ENCODE peak calls at places on chromosomes 4 and X, in ten cellular contexts. One of them, this sample, is unnamed.

GRCh38 chrX:107562482-107562881 is 65.8 kb upstream of the PRPS1 start:
- DNase-seq in A549: no peak
- DNase-seq in stomach: no peak
- DNase-seq in suprapubic skin: no peak
- DNase-seq in K562: no peak
- DNase-seq in tibial nerve: no peak
- DNase-seq in sigmoid colon: no peak
- DNase-seq in SK-N-SH: no peak
- DNase-seq in ovary: no peak
- DNase-seq in HepG2: no peak
- DNase-seq in this sample: no peak

GRCh38 chr4:122003335-122003734 is 51.5 kb upstream of the TRPC3 start:
- DNase-seq in A549: peak; percentile 28
- DNase-seq in stomach: no peak
- DNase-seq in suprapubic skin: no peak
- DNase-seq in K562: peak; percentile 82
- DNase-seq in tibial nerve: peak; percentile 30
- DNase-seq in sigmoid colon: no peak
- DNase-seq in SK-N-SH: peak; percentile 60
- DNase-seq in ovary: no peak
- DNase-seq in HepG2: peak; percentile 64
- DNase-seq in this sample: no peak

GRCh38 chrX:29419774-29420553 is 795.4 kb upstream of the MAGEB2 start:
- DNase-seq in A549: no peak
- DNase-seq in stomach: no peak
- DNase-seq in suprapubic skin: no peak
- DNase-seq in K562: no peak
- DNase-seq in tibial nerve: no peak
- DNase-seq in sigmoid colon: no peak
- DNase-seq in SK-N-SH: no peak
- DNase-seq in ovary: no peak
- DNase-seq in HepG2: no peak
- DNase-seq in this sample: no peak

GRCh38 chr4:19177616-19178015 is 1074.1 kb upstream of the SLIT2 start:
- DNase-seq in A549: no peak
- DNase-seq in stomach: no peak
- DNase-seq in suprapubic skin: no peak
- DNase-seq in K562: no peak
- DNase-seq in tibial nerve: no peak
- DNase-seq in sigmoid colon: no peak
- DNase-seq in SK-N-SH: no peak
- DNase-seq in ovary: no peak
- DNase-seq in HepG2: no peak
- DNase-seq in this sample: no peak

GRCh38 chrX:2325076-2325784 is 175.5 kb downstream of the DHRSX start:
- DNase-seq in A549: no peak
- DNase-seq in stomach: peak; percentile 84
- DNase-seq in suprapubic skin: peak; percentile 83
- DNase-seq in K562: peak; percentile 44
- DNase-seq in tibial nerve: no peak
- DNase-seq in sigmoid colon: peak; percentile 96
- DNase-seq in SK-N-SH: peak; percentile 49
- DNase-seq in ovary: peak; percentile 88
- DNase-seq in HepG2: no peak
- DNase-seq in this sample: no peak

GRCh38 chr4:156109943-156110925 is 156.6 kb upstream of the CTSO start:
- DNase-seq in A549: peak; percentile 2
- DNase-seq in stomach: no peak
- DNase-seq in suprapubic skin: no peak
- DNase-seq in K562: no peak
- DNase-seq in tibial nerve: no peak
- DNase-seq in sigmoid colon: peak; percentile 77
- DNase-seq in SK-N-SH: no peak
- DNase-seq in ovary: no peak
- DNase-seq in HepG2: no peak
- DNase-seq in this sample: no peak

GRCh38 chrX:149280011-149280410 is 225.1 kb downstream of the IDS start:
- DNase-seq in A549: no peak
- DNase-seq in stomach: no peak
- DNase-seq in suprapubic skin: no peak
- DNase-seq in K562: no peak
- DNase-seq in tibial nerve: no peak
- DNase-seq in sigmoid colon: no peak
- DNase-seq in SK-N-SH: no peak
- DNase-seq in ovary: no peak
- DNase-seq in HepG2: no peak
- DNase-seq in this sample: no peak

GRCh38 chr4:61395754-61396153 is 195.6 kb downstream of the ADGRL3 start:
- DNase-seq in A549: no peak
- DNase-seq in stomach: no peak
- DNase-seq in suprapubic skin: no peak
- DNase-seq in K562: no peak
- DNase-seq in tibial nerve: no peak
- DNase-seq in sigmoid colon: no peak
- DNase-seq in SK-N-SH: no peak
- DNase-seq in ovary: no peak
- DNase-seq in HepG2: no peak
- DNase-seq in this sample: no peak

GRCh38 chr4:84967292-84967651 is 782 bp upstream of the WDFY3 start:
- DNase-seq in A549: no peak
- DNase-seq in stomach: no peak
- DNase-seq in suprapubic skin: no peak
- DNase-seq in K562: no peak
- DNase-seq in tibial nerve: peak; percentile 45
- DNase-seq in sigmoid colon: no peak
- DNase-seq in SK-N-SH: no peak
- DNase-seq in ovary: no peak
- DNase-seq in HepG2: no peak
- DNase-seq in this sample: no peak

GRCh38 chrX:133544105-133544504 is 128.8 kb upstream of the GPC4 start:
- DNase-seq in A549: no peak
- DNase-seq in stomach: no peak
- DNase-seq in suprapubic skin: peak; percentile 57
- DNase-seq in K562: no peak
- DNase-seq in tibial nerve: no peak
- DNase-seq in sigmoid colon: no peak
- DNase-seq in SK-N-SH: no peak
- DNase-seq in ovary: no peak
- DNase-seq in HepG2: peak; percentile 65
- DNase-seq in this sample: no peak

GRCh38 chr4:40992472-40993298 is 221.7 kb downstream of the APBB2 start:
- DNase-seq in A549: no peak
- DNase-seq in stomach: no peak
- DNase-seq in suprapubic skin: no peak
- DNase-seq in K562: no peak
- DNase-seq in tibial nerve: no peak
- DNase-seq in sigmoid colon: no peak
- DNase-seq in SK-N-SH: no peak
- DNase-seq in ovary: no peak
- DNase-seq in HepG2: no peak
- DNase-seq in this sample: no peak

GRCh38 chr4:37970702-37971101 is 10.5 kb downstream of the PTTG2 start:
- DNase-seq in A549: peak; percentile 26
- DNase-seq in stomach: peak; percentile 84
- DNase-seq in suprapubic skin: peak; percentile 76
- DNase-seq in K562: peak; percentile 19
- DNase-seq in tibial nerve: peak; percentile 58
- DNase-seq in sigmoid colon: peak; percentile 87
- DNase-seq in SK-N-SH: peak; percentile 32
- DNase-seq in ovary: no peak
- DNase-seq in HepG2: peak; percentile 47
- DNase-seq in this sample: peak; percentile 85
- TF ChIP-seq EP300 in A549: no peak
- TF ChIP-seq EP300 in stomach: no peak
- TF ChIP-seq EP300 in suprapubic skin: no peak
- TF ChIP-seq EP300 in K562: no peak
- TF ChIP-seq EP300 in tibial nerve: no peak
- TF ChIP-seq EP300 in sigmoid colon: no peak
- TF ChIP-seq EP300 in SK-N-SH: no peak
- TF ChIP-seq EP300 in ovary: no peak
- TF ChIP-seq EP300 in HepG2: no peak
- TF ChIP-seq EP300 in this sample: no peak

GRCh38 chr4:147542229-147542990 is 61.5 kb downstream of the EDNRA start:
- DNase-seq in A549: no peak
- DNase-seq in stomach: no peak
- DNase-seq in suprapubic skin: no peak
- DNase-seq in K562: no peak
- DNase-seq in tibial nerve: no peak
- DNase-seq in sigmoid colon: no peak
- DNase-seq in SK-N-SH: no peak
- DNase-seq in ovary: no peak
- DNase-seq in HepG2: no peak
- DNase-seq in this sample: peak; percentile 18
- TF ChIP-seq EP300 in A549: no peak
- TF ChIP-seq EP300 in stomach: no peak
- TF ChIP-seq EP300 in suprapubic skin: no peak
- TF ChIP-seq EP300 in K562: no peak
- TF ChIP-seq EP300 in tibial nerve: no peak
- TF ChIP-seq EP300 in sigmoid colon: no peak
- TF ChIP-seq EP300 in SK-N-SH: no peak
- TF ChIP-seq EP300 in ovary: no peak
- TF ChIP-seq EP300 in HepG2: no peak
- TF ChIP-seq EP300 in this sample: no peak

GRCh38 chr4:44760142-44760898 is 34.0 kb upstream of the GNPDA2 start:
- DNase-seq in A549: peak; percentile 1
- DNase-seq in stomach: no peak
- DNase-seq in suprapubic skin: no peak
- DNase-seq in K562: peak; percentile 13
- DNase-seq in tibial nerve: no peak
- DNase-seq in sigmoid colon: no peak
- DNase-seq in SK-N-SH: peak; percentile 15
- DNase-seq in ovary: no peak
- DNase-seq in HepG2: peak; percentile 7
- DNase-seq in this sample: no peak
- TF ChIP-seq EP300 in A549: no peak
- TF ChIP-seq EP300 in stomach: no peak
- TF ChIP-seq EP300 in suprapubic skin: no peak
- TF ChIP-seq EP300 in K562: no peak
- TF ChIP-seq EP300 in tibial nerve: no peak
- TF ChIP-seq EP300 in sigmoid colon: no peak
- TF ChIP-seq EP300 in SK-N-SH: no peak
- TF ChIP-seq EP300 in ovary: no peak
- TF ChIP-seq EP300 in HepG2: no peak
- TF ChIP-seq EP300 in this sample: no peak

GRCh38 chr4:73918058-73918457 is 48.9 kb downstream of the CXCL1 start:
- DNase-seq in A549: no peak
- DNase-seq in stomach: no peak
- DNase-seq in suprapubic skin: no peak
- DNase-seq in K562: no peak
- DNase-seq in tibial nerve: no peak
- DNase-seq in sigmoid colon: no peak
- DNase-seq in SK-N-SH: no peak
- DNase-seq in ovary: no peak
- DNase-seq in HepG2: no peak
- DNase-seq in this sample: no peak

GRCh38 chr4:73914071-73914470 is 44.9 kb downstream of the CXCL1 start:
- DNase-seq in A549: no peak
- DNase-seq in stomach: no peak
- DNase-seq in suprapubic skin: no peak
- DNase-seq in K562: no peak
- DNase-seq in tibial nerve: no peak
- DNase-seq in sigmoid colon: no peak
- DNase-seq in SK-N-SH: no peak
- DNase-seq in ovary: no peak
- DNase-seq in HepG2: no peak
- DNase-seq in this sample: no peak

GRCh38 chr4:73916172-73916925 is 47.2 kb downstream of the CXCL1 start:
- DNase-seq in A549: no peak
- DNase-seq in stomach: no peak
- DNase-seq in suprapubic skin: no peak
- DNase-seq in K562: no peak
- DNase-seq in tibial nerve: no peak
- DNase-seq in sigmoid colon: no peak
- DNase-seq in SK-N-SH: no peak
- DNase-seq in ovary: no peak
- DNase-seq in HepG2: no peak
- DNase-seq in this sample: no peak

GRCh38 chr4:73919691-73920090 is 50.5 kb downstream of the CXCL1 start:
- DNase-seq in A549: no peak
- DNase-seq in stomach: no peak
- DNase-seq in suprapubic skin: no peak
- DNase-seq in K562: no peak
- DNase-seq in tibial nerve: no peak
- DNase-seq in sigmoid colon: no peak
- DNase-seq in SK-N-SH: no peak
- DNase-seq in ovary: no peak
- DNase-seq in HepG2: no peak
- DNase-seq in this sample: no peak

DNA sequence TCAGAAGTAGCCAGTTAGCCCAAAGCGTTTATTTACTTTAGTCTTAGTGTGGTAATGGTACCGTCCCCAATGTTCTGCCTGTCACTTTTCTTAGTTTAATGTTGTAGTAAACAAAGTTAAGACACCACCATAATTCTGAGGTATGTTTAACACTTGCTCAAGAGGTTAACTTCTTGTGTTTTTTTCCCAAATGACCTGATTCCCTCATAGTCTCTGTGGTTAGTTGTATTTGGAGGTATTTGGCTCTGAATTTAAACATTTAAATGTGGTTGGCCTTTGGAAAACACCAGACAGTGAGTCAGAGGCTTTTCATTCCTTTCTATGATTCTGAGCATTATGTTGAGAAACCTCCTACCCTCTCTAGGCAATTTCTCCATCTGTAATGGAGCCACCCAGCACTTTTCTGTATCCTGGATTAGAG is 47.9 kb downstream of the CXCL1 start:
- DNase-seq in A549: no peak
- DNase-seq in stomach: no peak
- DNase-seq in suprapubic skin: no peak
- DNase-seq in K562: no peak
- DNase-seq in tibial nerve: no peak
- DNase-seq in sigmoid colon: no peak
- DNase-seq in SK-N-SH: no peak
- DNase-seq in ovary: no peak
- DNase-seq in HepG2: no peak
- DNase-seq in this sample: no peak
- TF ChIP-seq EP300 in A549: no peak
- TF ChIP-seq EP300 in stomach: no peak
- TF ChIP-seq EP300 in suprapubic skin: no peak
- TF ChIP-seq EP300 in K562: no peak
- TF ChIP-seq EP300 in tibial nerve: peak; percentile 56
- TF ChIP-seq EP300 in sigmoid colon: no peak
- TF ChIP-seq EP300 in SK-N-SH: no peak
- TF ChIP-seq EP300 in ovary: no peak
- TF ChIP-seq EP300 in HepG2: no peak
- TF ChIP-seq EP300 in this sample: no peak

DNA sequence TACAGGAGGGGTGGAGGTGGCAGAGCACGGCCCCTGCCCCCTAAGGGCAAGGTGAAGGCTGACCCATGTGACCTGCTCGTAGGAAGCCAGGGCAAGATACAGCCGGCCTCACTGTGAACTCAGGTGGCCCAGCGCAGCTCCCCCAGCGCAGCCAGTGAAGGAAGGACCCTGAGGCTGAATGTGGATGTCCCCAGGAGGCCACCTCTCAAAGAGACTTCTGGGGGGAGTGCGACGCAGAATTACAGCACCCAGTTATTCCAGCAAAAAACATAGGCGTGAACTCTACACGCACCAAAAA is 52.6 kb downstream of the ZFYVE28 start:
- DNase-seq in A549: no peak
- DNase-seq in stomach: no peak
- DNase-seq in suprapubic skin: no peak
- DNase-seq in K562: no peak
- DNase-seq in tibial nerve: no peak
- DNase-seq in sigmoid colon: peak; percentile 49
- DNase-seq in SK-N-SH: no peak
- DNase-seq in ovary: peak; percentile 18
- DNase-seq in HepG2: no peak
- DNase-seq in this sample: no peak
- TF ChIP-seq EP300 in A549: no peak
- TF ChIP-seq EP300 in stomach: no peak
- TF ChIP-seq EP300 in suprapubic skin: no peak
- TF ChIP-seq EP300 in K562: no peak
- TF ChIP-seq EP300 in tibial nerve: no peak
- TF ChIP-seq EP300 in sigmoid colon: no peak
- TF ChIP-seq EP300 in SK-N-SH: no peak
- TF ChIP-seq EP300 in ovary: no peak
- TF ChIP-seq EP300 in HepG2: no peak
- TF ChIP-seq EP300 in this sample: no peak

This sample was measured in upper lobe of left lung.